ENCODE peak calls at places on chromosomes 16 and 17, in five cellular contexts. R, Z, D, J and E are unnamed samples.

GRCh38 chr17:65963179-65963578 is 228.8 kb downstream of the CEP112 start:
- DNase-seq in R (no peak), D (no peak), Z (no peak), J (no peak), E (no peak)

GRCh38 chr17:32482568-32483320 is 4.0 kb upstream of the CDK5R1 start:
- DNase-seq in D (no peak), R (no peak), Z (no peak), J (peak), E (no peak)

GRCh38 chr17:28975634-28976033 is 24.3 kb upstream of the PHF12 start:
- DNase-seq in D (no peak), Z (no peak), R (no peak), J (no peak), E (no peak)

GRCh38 chr17:83193336-83194188 is 114.2 kb downstream of the METRNL start:
- DNase-seq in J (peak), R (peak), D (peak), Z (peak), E (no peak)

GRCh38 chr16:54136276-54136625 is 150.3 kb downstream of the IRX3 start:
- DNase-seq in D (no peak), R (no peak), Z (no peak), J (no peak), E (no peak)

GRCh38 chr17:69524854-69525253 is 110.4 kb downstream of the MAP2K6 start:
- DNase-seq in J (no peak), D (no peak), Z (no peak), R (no peak), E (no peak)

GRCh38 chr16:3459401-3460090 is 16.1 kb downstream of the NAA60 start:
- DNase-seq in J (no peak), D (peak), Z (no peak), R (no peak), E (peak)

GRCh38 chr16:81873843-81874752 is 95.0 kb downstream of the PLCG2 start:
- DNase-seq in J (peak), Z (peak), D (peak), R (peak), E (peak)

GRCh38 chr17:65062168-65062915 is 5.8 kb upstream of the GNA13 start:
- DNase-seq in Z (no peak), J (peak), D (peak), R (peak), E (peak)

GRCh38 chr16:87641721-87642120 is 39.4 kb downstream of the JPH3 start:
- DNase-seq in J (no peak), R (no peak), Z (no peak), D (no peak), E (no peak)

GRCh38 chr17:40518401-40519088 is 17.1 kb upstream of the TNS4 start:
- DNase-seq in R (no peak), J (no peak), D (no peak), Z (no peak), E (peak)

GRCh38 chr16:71311553-71312158 is 22.5 kb upstream of the CMTR2 start:
- DNase-seq in R (peak), D (peak), J (peak), Z (no peak), E (peak)

GRCh38 chr16:67477960-67478554 is 2.9 kb downstream of the ATP6V0D1 start:
- DNase-seq in D (no peak), J (no peak), Z (peak), R (peak), E (peak)

GRCh38 chr17:29093090-29093871 is 50.3 kb downstream of the PIPOX start:
- DNase-seq in D (no peak), Z (no peak), R (no peak), J (no peak), E (no peak)

GRCh38 chr17:8701221-8701620 is 43.4 kb downstream of the CCDC42 start:
- DNase-seq in J (no peak), Z (no peak), R (no peak), D (no peak), E (no peak)

GRCh38 chr16:35748621-35749252 is 2289.3 kb downstream of the TP53TG3F start:
- DNase-seq in Z (no peak), D (no peak), J (no peak), R (no peak), E (no peak)

GRCh38 chr17:44926841-44927525 is 11.7 kb upstream of the GFAP start:
- DNase-seq in J (no peak), Z (no peak), R (no peak), D (no peak), E (no peak)

GRCh38 chr17:50763716-50764450 is 3.4 kb downstream of the ANKRD40CL start:
- DNase-seq in D (no peak), Z (no peak), J (no peak), R (no peak), E (peak)

GRCh38 chr17:67244621-67245072 is 349 bp downstream of the HELZ start:
- DNase-seq in D (peak), R (no peak), Z (no peak), J (no peak), E (peak)

GRCh38 chr16:89178453-89179147 is 7.1 kb downstream of the CDH15 start:
- DNase-seq in R (no peak), Z (no peak), J (no peak), D (no peak), E (no peak)

GRCh38 chr17:66971730-66972441 is 7.4 kb downstream of the CACNG4 start:
- DNase-seq in R (no peak), J (no peak), Z (no peak), D (no peak), E (no peak)

GRCh38 chr16:86621966-86622365 is 43.6 kb downstream of the FOXL1 start:
- DNase-seq in Z (no peak), J (no peak), R (no peak), D (no peak), E (no peak)

GRCh38 chr17:9239821-9240658 is 218.7 kb downstream of the NTN1 start:
- DNase-seq in Z (peak), D (no peak), R (peak), J (peak), E (peak)

GRCh38 chr17:8846768-8847211 is 20.7 kb downstream of the PIK3R6 start:
- DNase-seq in D (no peak), Z (no peak), R (peak), J (no peak), E (peak)

GRCh38 chr17:28760987-28761562 is 17.3 kb downstream of the TRAF4 start:
- DNase-seq in Z (peak), J (peak), D (no peak), R (peak), E (no peak)

DNA sequence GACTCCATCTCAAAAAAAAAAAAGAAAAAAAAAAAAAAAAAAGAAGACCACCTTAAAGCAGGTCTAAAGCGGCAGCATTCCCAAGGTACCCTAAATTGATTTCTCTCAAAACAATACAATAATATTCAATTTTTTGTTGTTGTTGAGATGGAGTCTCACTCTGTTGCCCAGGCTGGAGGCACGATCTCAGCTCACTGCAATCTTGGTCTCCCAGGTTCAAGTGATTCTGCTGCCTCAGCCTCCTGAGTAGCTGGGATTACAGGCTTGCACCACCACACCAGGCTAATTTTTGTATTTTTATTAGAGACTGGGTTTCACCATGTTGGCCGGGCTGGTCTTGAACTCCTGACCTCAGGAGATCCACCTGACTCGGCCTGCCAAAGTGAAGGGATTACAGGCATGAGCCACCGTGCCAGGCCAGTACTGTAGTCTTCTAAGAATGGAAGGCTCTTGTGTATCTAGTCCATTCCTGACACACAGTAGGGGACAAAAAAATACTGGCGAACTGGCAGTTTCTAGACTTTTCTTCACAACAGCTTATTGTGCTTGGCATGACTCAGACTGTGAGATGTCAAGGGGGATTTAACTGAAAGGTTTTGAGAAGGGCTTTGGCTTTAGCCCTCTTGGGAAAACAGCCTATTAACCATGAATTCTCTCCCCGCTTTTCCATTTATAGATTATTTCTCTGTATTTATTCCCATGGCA is 17.3 kb downstream of the CDR2 start:
- DNase-seq in R (no peak), D (no peak), Z (no peak), J (no peak), E (no peak)
- H3K4me3 ChIP-seq in R (no peak), D (no peak), Z (no peak), J (no peak), E (no peak)

GRCh38 chr16:19215705-19216104 is 47.7 kb downstream of the SYT17 start:
- DNase-seq in R (no peak), Z (no peak), D (no peak), J (no peak), E (no peak)

GRCh38 chr16:19213885-19214284 is 45.8 kb downstream of the SYT17 start:
- DNase-seq in D (no peak), Z (no peak), R (no peak), J (no peak), E (no peak)

GRCh38 chr16:19210968-19211367 is 42.9 kb downstream of the SYT17 start:
- DNase-seq in J (no peak), Z (no peak), R (no peak), D (peak), E (no peak)

GRCh38 chr16:19212059-19212458 is 44.0 kb downstream of the SYT17 start:
- DNase-seq in Z (no peak), J (no peak), R (no peak), D (no peak), E (no peak)

DNA sequence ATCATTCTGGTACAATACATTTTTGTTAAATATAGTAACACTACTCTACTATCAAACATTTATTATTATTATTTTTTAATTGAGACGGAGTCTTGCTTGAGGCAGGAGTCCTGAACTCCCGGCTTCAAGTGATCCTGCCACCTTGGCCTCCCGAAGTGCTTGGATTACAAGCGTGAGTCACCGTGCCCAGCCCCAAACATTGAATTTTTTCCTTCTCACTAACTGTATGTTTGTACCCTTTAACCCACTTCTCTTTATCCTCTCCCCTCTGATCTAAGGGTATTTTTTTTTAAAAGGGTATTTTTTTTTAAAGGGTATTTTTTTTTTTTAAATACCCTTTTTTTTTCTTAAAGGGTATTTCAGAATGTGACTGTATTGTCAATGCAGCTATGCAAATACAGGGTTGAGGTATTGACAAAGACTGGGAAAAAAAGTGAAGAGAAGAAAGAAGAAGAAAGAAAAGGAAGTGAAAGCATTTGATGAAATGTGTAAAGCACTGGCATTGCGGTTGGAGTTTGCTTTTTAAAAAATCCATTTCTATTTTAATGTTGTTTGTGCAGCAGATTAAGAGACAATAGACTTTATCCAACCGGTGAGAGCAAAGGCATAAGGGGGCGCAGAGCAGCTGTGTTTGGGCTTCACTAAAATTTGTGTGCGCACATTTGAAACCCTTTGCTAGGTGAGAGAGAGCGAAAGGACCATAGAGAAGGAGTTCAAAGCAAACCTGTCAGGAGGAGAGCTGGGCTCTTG is 42.3 kb downstream of the SYT17 start:
- DNase-seq in Z (peak), D (peak), J (no peak), R (no peak), E (peak)
- H3K4me3 ChIP-seq in Z (no peak), D (no peak), J (no peak), R (no peak), E (no peak)

GRCh38 chr16:50288920-50289319 is 22.6 kb downstream of the ADCY7 start:
- DNase-seq in R (no peak), D (no peak), J (no peak), Z (no peak), E (no peak)
- H3K4me3 ChIP-seq in R (no peak), D (no peak), J (no peak), Z (no peak), E (no peak)

GRCh38 chr16:10322723-10323527 is 62.9 kb upstream of the ATF7IP2 start:
- DNase-seq in J (no peak), D (no peak), R (no peak), Z (no peak), E (peak)
- H3K4me3 ChIP-seq in J (no peak), D (no peak), R (no peak), Z (no peak), E (no peak)

GRCh38 chr16:85234310-85235235 is 122.3 kb upstream of the CIBAR2 start:
- DNase-seq in Z (peak), J (peak), R (peak), D (peak), E (peak)
- H3K4me3 ChIP-seq in Z (peak), J (peak), R (no peak), D (peak), E (peak)

DNA sequence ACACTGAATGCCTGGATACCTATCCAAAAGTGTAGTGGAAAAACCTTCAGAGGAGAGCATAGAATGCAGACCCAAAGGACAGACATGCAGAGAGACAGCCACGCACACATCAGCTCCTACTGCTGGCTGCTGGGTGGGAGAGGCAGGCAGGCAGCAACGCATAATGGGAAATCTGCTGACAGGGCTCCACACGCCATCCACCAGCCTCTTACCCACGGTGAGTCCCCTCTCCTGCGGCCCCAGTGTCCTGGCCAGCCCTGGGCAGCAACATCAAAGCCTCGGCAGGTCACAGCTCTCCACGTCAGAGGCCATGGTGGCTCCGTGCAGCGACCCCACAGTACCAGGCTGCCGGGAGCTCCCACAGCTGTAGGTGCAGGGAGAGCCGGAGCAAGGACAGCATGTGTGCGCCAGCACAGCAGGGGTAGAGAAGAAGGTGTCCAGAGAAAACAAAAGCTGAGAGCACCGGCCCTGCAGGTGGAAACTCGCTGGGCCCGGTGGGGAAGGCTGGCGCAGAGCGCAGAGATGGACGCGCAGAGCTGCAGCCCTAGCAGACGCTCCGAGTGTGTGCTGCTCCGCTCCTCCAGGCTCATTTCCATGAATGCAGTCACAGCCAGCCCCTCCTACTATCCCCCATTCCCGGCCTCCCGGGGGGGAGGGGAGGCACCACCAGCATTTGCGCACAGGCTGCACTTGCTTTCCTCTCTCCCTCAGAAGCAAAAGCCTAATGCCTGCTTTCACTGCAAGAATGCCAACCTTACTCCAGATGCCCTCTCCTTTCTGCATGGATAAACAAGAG is 58.9 kb downstream of the CYTH1 start:
- DNase-seq in R (no peak), D (peak), Z (no peak), J (no peak), E (peak)
- H3K4me3 ChIP-seq in R (no peak), D (no peak), Z (peak), J (no peak), E (peak)

GRCh38 chr17:57286372-57287105 is 30.2 kb downstream of the MSI2 start:
- DNase-seq in D (no peak), R (no peak), Z (no peak), J (no peak), E (no peak)

GRCh38 chr17:57284984-57285646 is 28.8 kb downstream of the MSI2 start:
- DNase-seq in Z (no peak), R (no peak), J (no peak), D (peak), E (no peak)

GRCh38 chr17:57283203-57283971 is 27.1 kb downstream of the MSI2 start:
- DNase-seq in Z (no peak), J (no peak), R (no peak), D (no peak), E (no peak)

GRCh38 chr17:57284583-57284982 is 28.3 kb downstream of the MSI2 start:
- DNase-seq in D (no peak), Z (no peak), J (no peak), R (no peak), E (no peak)

DNA sequence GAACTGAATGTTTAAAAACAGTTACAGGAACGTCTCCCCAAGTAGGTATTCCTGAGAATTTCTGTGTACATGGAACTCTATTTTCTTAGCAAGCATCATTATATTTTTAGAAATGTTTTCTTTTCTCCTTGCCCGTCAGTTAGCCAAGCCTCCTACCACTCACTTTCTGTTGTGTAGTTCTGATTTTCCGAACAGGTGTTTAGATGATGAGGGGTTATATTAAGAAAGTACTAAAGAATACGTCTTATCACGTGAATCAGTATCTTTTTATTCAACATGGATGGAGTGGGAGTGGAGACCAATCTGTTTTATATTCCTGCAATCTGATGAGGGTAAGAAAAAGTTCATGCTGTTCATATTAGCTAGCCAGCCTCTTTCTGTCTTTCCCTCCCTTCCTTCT is 29.4 kb downstream of the MSI2 start:
- DNase-seq in Z (no peak), J (no peak), R (no peak), D (no peak), E (no peak)
- H3K4me3 ChIP-seq in Z (no peak), J (no peak), R (no peak), D (no peak), E (no peak)

DNA sequence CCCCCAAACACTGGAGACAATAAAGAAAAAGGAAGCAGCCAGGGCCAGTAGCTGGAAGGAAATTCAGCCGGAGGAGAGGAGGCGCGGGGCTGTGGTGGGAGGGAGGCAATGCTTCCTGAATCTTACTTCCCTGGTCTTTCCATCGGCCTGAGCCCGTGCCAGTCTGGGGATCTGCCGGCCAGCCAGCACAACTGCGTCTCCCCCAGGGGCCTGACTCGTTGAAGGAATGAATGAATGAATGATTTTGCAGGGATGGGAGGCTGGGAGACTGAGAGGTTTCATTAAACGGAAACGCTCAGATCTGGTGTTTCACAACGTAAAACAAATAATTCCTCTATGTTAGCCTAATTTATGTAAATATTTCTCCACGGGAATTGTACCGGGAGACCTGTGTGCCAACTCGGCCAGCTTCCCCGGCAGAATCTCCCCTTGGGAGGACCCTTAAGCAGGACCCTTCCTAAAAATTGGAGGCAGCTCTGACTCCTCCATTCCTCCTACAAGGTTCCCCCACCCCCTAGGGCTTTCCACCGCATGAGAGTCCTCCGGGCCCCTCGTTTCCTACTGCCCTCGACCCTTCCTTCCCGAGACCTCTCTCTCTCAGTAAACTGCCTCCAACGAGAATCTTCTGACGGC is 1.3 kb upstream of the BAIAP2 start:
- DNase-seq in J (no peak), R (no peak), Z (no peak), D (no peak), E (no peak)
- H3K4me3 ChIP-seq in J (no peak), R (peak), Z (peak), D (peak), E (peak)

DNA sequence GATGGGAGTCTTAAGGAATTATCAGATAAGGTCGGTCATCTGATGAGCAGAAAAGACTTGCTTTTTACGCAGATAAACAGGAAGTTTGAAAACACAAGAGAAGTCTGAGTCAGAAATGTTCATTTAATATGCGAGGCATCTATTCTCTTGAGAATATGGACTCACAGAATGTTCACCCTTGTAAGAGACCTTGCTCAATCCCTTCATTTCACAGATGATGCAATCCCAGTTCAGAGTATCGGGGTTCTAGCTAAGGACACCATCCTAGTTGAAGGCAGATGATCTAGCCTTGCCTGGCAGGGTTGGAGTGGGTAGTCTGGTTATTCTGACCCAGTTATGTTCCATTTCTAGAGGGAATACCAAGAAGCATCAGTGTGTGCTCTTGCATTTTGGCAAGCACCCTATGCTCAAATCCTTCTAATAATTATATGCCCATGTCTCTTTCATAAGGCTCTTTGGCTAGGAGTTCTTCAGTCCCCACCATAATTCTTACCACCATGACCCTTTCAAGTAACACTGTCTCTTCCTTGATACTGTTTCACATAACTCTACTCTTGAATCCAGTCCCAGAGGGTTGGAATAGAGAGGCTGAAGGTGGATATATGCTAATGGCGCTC is 42.5 kb downstream of the YPEL2 start:
- DNase-seq in J (no peak), R (peak), D (no peak), Z (no peak), E (peak)
- H3K4me3 ChIP-seq in J (no peak), R (no peak), D (no peak), Z (no peak), E (no peak)